ENCODE peak calls at places on chromosomes 16 and 17, in eight cellular contexts. V is substantia nigra, E is adrenal gland, P is AG04449, S is tibial artery, K is T-helper 2 cell, Z is posterior vena cava, J is kidney. M is an unnamed sample.

GRCh38 chr17:82748756-82749155 is 3.1 kb upstream of the TBCD start:
- DNase-seq in Z (no peak), E (no peak), P (no peak), S (no peak), V (no peak), K (no peak), J (no peak), M (no peak)

GRCh38 chr16:9050102-9050830 is 41.2 kb upstream of the HAPSTR1 start:
- DNase-seq in K (peak; percentile 3), S (no peak), E (no peak), V (no peak), J (no peak), P (no peak), Z (no peak), M (no peak)

GRCh38 chr16:78515421-78515820 is 416.0 kb downstream of the WWOX start:
- DNase-seq in Z (no peak), K (no peak), V (no peak), P (no peak), J (no peak), E (no peak), S (no peak), M (no peak)

GRCh38 chr17:31394544-31394943 is 3.1 kb downstream of the RAB11FIP4 start:
- DNase-seq in E (peak; percentile 71), P (peak; percentile 16), Z (peak; percentile 90), K (no peak), J (no peak), S (peak; percentile 63), V (no peak), M (peak; percentile 19)

GRCh38 chr17:21042434-21043295 is at the start of gene USP22:
- DNase-seq in K (peak; percentile 27), S (no peak), Z (no peak), P (no peak), V (no peak), J (no peak), E (peak; percentile 98), M (no peak)

GRCh38 chr17:76171701-76172100 is 30.7 kb upstream of the FOXJ1 start:
- DNase-seq in V (no peak), S (no peak), J (no peak), K (no peak), E (no peak), Z (no peak), P (no peak), M (no peak)

GRCh38 chr16:15051387-15051951 is 4.4 kb downstream of the NTAN1 start:
- DNase-seq in E (no peak), S (no peak), V (no peak), K (no peak), J (no peak), P (no peak), Z (no peak), M (no peak)

GRCh38 chr17:65552214-65552613 is 9.2 kb downstream of the AXIN2 start:
- DNase-seq in P (no peak), S (no peak), J (peak; percentile 37), K (no peak), E (no peak), V (no peak), Z (no peak), M (no peak)